ENCODE peak calls at places on chromosomes 7 and 10, in seven cellular contexts. C, F, U, D, M, Y and T are unnamed samples.

GRCh38 chr7:128056901-128057300 is 25.7 kb upstream of the LRRC4 start:
- DNase-seq in C (peak; percentile 67), F (no peak), D (no peak), Y (no peak), U (no peak), M (no peak), T (no peak)

GRCh38 chr10:117546630-117547300 is 4.2 kb downstream of the EMX2 start:
- DNase-seq in M (no peak), C (no peak), Y (no peak), D (peak; percentile 63), F (no peak), U (no peak), T (no peak)

GRCh38 chr7:105917659-105918058 is 41.3 kb upstream of the ATXN7L1 start:
- DNase-seq in Y (no peak), U (no peak), M (no peak), D (no peak), C (no peak), F (no peak), T (no peak)

GRCh38 chr7:143352506-143353130 is 9.9 kb downstream of the FAM131B start:
- DNase-seq in U (no peak), M (no peak), Y (no peak), D (no peak), C (no peak), F (no peak), T (no peak)

GRCh38 chr7:29879609-29880008 is 73.3 kb downstream of the WIPF3 start:
- DNase-seq in D (no peak), M (no peak), F (no peak), Y (no peak), C (no peak), U (no peak), T (no peak)

GRCh38 chr10:132518572-132519381 is 18.8 kb upstream of the INPP5A start:
- DNase-seq in U (peak; percentile 35), C (no peak), Y (peak; percentile 83), M (peak; percentile 53), D (peak; percentile 92), F (no peak), T (no peak)

GRCh38 chr7:2018786-2019692 is 213.7 kb downstream of the MAD1L1 start:
- DNase-seq in F (no peak), C (peak; percentile 32), D (no peak), M (no peak), Y (no peak), U (peak; percentile 53), T (no peak)

GRCh38 chr10:47364366-47364765 is 16.2 kb downstream of the RBP3 start:
- DNase-seq in C (no peak), M (no peak), D (no peak), Y (no peak), U (no peak), F (peak; percentile 63), T (no peak)

GRCh38 chr7:18352339-18353255 is 143.0 kb upstream of the HDAC9 start:
- DNase-seq in M (no peak), D (peak; percentile 72), Y (peak; percentile 66), C (peak; percentile 41), F (peak; percentile 65), U (peak; percentile 62), T (peak; percentile 30)

GRCh38 chr7:149743481-149743880 is 29.9 kb downstream of the ZNF467 start:
- DNase-seq in U (no peak), F (no peak), C (no peak), M (no peak), D (no peak), Y (no peak), T (no peak)

GRCh38 chr7:44240983-44241510 is 40.3 kb downstream of the YKT6 start:
- DNase-seq in U (peak; percentile 70), Y (peak; percentile 87), M (peak; percentile 63), F (peak; percentile 71), D (peak; percentile 92), C (peak; percentile 46), T (peak; percentile 94)

GRCh38 chr10:128062331-128062730 is 63.9 kb downstream of the MKI67 start:
- DNase-seq in U (peak; percentile 48), C (no peak), D (peak; percentile 76), Y (peak; percentile 53), F (no peak), M (no peak), T (no peak)

GRCh38 chr7:123769371-123769770 is 20.6 kb upstream of the WASL start:
- DNase-seq in C (no peak), M (no peak), U (no peak), Y (no peak), F (no peak), D (no peak), T (no peak)

GRCh38 chr7:68433462-68433861 is 1164.8 kb upstream of the AUTS2 start:
- DNase-seq in F (no peak), C (peak; percentile 33), M (no peak), U (no peak), D (no peak), Y (no peak), T (no peak)

GRCh38 chr10:27504007-27504890 is at the start of gene RAB18:
- DNase-seq in Y (peak; percentile 99), M (peak; percentile 98), U (peak; percentile 98), C (peak; percentile 93), D (peak; percentile 99), F (peak; percentile 99), T (peak; percentile 93)
- TF ChIP-seq CTCF in Y (peak; percentile 26), M (peak; percentile 36), U (no peak), C (no peak), D (no peak), F (no peak), T (no peak)

GRCh38 chr7:130879191-130879590 is 145.2 kb upstream of the KLF14 start:
- DNase-seq in Y (no peak), C (no peak), M (no peak), F (no peak), D (no peak), U (no peak), T (no peak)

GRCh38 chr7:130875901-130876300 is 141.9 kb upstream of the KLF14 start:
- DNase-seq in U (no peak), F (no peak), Y (no peak), C (no peak), D (no peak), M (no peak), T (no peak)

GRCh38 chr7:130878785-130879184 is 144.8 kb upstream of the KLF14 start:
- DNase-seq in D (no peak), U (no peak), Y (no peak), F (no peak), C (no peak), M (no peak), T (no peak)

GRCh38 chr7:130877236-130877635 is 143.2 kb upstream of the KLF14 start:
- DNase-seq in D (no peak), C (no peak), F (no peak), Y (no peak), U (no peak), M (no peak), T (no peak)

DNA sequence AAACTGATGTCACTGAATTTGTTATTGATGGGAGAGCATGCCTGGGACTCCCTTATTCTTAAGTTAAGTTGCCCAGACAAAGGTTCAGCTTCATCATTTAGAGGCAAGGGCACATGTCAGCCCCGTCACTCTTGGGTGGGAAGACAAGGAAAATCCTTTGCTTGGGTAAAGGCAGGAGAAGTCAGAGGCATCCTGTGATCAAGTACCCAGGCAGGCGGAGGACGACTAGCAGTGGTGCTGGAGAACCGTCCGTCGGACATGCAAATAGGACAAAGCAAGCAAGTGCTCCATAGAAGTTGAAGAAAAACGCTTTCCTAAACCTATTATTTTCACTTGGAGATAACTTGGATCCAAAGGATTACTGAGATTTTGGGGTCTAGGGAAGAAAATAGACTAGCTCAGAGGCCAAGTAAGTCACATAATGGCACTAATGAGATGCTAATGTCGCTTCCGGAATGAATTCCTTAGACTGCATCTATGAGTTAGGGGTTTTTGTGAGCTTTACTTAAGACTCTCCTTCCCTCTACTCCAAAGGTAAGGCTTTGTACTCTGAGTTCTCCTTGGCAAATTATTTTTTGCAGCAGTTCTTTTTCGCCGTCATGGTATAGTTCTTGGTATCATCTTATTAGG is 143.8 kb upstream of the KLF14 start:
- DNase-seq in C (no peak), Y (no peak), D (no peak), U (no peak), F (no peak), M (no peak), T (no peak)
- TF ChIP-seq CTCF in C (no peak), Y (no peak), D (no peak), U (no peak), F (no peak), M (no peak), T (no peak)

GRCh38 chr10:178208-178607 is 43.0 kb downstream of the ZMYND11 start:
- DNase-seq in M (no peak), Y (no peak), F (peak; percentile 34), D (no peak), U (peak; percentile 19), C (peak; percentile 23), T (peak; percentile 24)
- TF ChIP-seq CTCF in M (no peak), Y (peak; percentile 55), F (peak; percentile 44), D (peak; percentile 60), U (peak; percentile 62), C (peak; percentile 8), T (no peak)

DNA sequence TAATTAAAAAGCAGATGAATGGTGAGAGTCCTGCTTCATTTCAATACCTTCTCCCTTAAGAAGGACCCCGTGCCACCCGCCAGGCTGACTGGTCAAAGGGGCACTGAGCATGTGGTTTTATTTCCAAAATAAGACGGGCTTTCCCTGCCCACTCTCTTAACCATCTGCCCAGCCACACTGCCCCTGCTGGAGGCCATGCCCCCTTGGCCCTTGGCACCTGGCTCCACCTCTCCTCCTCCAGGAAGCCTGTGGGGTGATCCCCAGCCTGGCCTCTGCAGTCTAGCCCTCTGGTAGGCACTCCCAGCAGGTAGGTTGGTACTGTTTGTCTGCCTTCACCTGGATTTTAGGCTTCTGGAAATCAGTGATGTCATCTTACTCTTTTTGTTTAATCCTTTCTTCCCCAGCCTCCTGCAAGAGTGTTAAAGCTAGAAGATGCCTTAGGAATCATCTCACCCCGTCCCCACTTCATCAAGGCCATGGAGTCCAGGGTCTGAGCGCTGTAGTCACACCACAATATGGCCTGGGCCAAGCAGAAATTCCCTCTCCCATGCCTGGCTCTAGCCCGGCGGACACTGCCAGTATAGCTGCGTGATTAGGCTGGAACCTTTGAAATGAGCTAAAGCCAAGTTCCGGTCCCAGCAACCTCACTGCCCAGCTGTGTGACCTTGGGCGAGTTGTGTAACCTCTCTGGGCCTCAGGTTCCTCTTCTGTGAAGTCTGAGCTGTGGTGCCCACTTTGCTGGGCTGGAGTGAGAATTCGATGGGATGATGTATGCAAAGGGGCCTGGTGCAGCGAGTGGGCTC is 118.2 kb downstream of the ZMIZ1 start:
- DNase-seq in F (no peak), U (no peak), C (no peak), Y (no peak), M (no peak), D (no peak), T (no peak)
- TF ChIP-seq CTCF in F (no peak), U (no peak), C (no peak), Y (no peak), M (no peak), D (no peak), T (no peak)

GRCh38 chr10:31949266-31949665 is 20.6 kb upstream of the ARHGAP12 start:
- DNase-seq in C (no peak), M (no peak), D (no peak), U (no peak), F (no peak), Y (no peak), T (no peak)

GRCh38 chr10:31945392-31945791 is 16.8 kb upstream of the ARHGAP12 start:
- DNase-seq in F (no peak), Y (no peak), U (no peak), M (no peak), D (no peak), C (no peak), T (no peak)

GRCh38 chr10:31948021-31948420 is 19.4 kb upstream of the ARHGAP12 start:
- DNase-seq in M (no peak), F (no peak), U (no peak), C (no peak), Y (no peak), D (no peak), T (no peak)

GRCh38 chr10:31944071-31944433 is 15.4 kb upstream of the ARHGAP12 start:
- DNase-seq in U (no peak), C (no peak), D (no peak), M (no peak), F (no peak), Y (no peak), T (no peak)

GRCh38 chr10:31947144-31947926 is 18.7 kb upstream of the ARHGAP12 start:
- DNase-seq in F (no peak), Y (no peak), D (no peak), M (peak; percentile 15), U (no peak), C (peak; percentile 89), T (no peak)
- TF ChIP-seq CTCF in F (peak; percentile 25), Y (peak; percentile 79), D (no peak), M (peak; percentile 52), U (no peak), C (peak; percentile 34), T (no peak)